ENCODE peak calls at places on chromosomes 11 and 22, in six cellular contexts. One of them, this sample, is unnamed.

GRCh38 chr11:100970273-100971164 is 159.1 kb downstream of the PGR start:
- DNase-seq in fibroblast of lung: peak; percentile 11
- DNase-seq in colonic mucosa: no peak
- DNase-seq in tibial artery: no peak
- DNase-seq in epithelial cell of esophagus: no peak
- DNase-seq in AG04449: no peak
- DNase-seq in this sample: no peak

GRCh38 chr22:20993304-20994127 is 8.4 kb downstream of the THAP7 start:
- DNase-seq in colonic mucosa: no peak
- DNase-seq in tibial artery: no peak
- DNase-seq in AG04449: no peak
- DNase-seq in epithelial cell of esophagus: no peak
- DNase-seq in fibroblast of lung: no peak
- DNase-seq in this sample: no peak

GRCh38 chr11:118870396-118871343 is 13.0 kb upstream of the CXCR5 start:
- DNase-seq in AG04449: no peak
- DNase-seq in epithelial cell of esophagus: no peak
- DNase-seq in tibial artery: peak; percentile 71
- DNase-seq in colonic mucosa: peak; percentile 30
- DNase-seq in fibroblast of lung: peak; percentile 50
- DNase-seq in this sample: no peak

GRCh38 chr11:7019500-7020182 is 505 bp downstream of the ZNF214 start:
- DNase-seq in epithelial cell of esophagus: no peak
- DNase-seq in fibroblast of lung: no peak
- DNase-seq in AG04449: no peak
- DNase-seq in tibial artery: peak; percentile 21
- DNase-seq in colonic mucosa: peak; percentile 24
- DNase-seq in this sample: peak; percentile 1

GRCh38 chr22:48891688-48892380 is 935.8 kb downstream of the BRD1 start:
- DNase-seq in epithelial cell of esophagus: no peak
- DNase-seq in tibial artery: no peak
- DNase-seq in colonic mucosa: no peak
- DNase-seq in AG04449: no peak
- DNase-seq in fibroblast of lung: no peak
- DNase-seq in this sample: no peak

GRCh38 chr11:23540101-23540561 is 679.9 kb upstream of the CCDC179 start:
- DNase-seq in tibial artery: no peak
- DNase-seq in fibroblast of lung: peak; percentile 53
- DNase-seq in colonic mucosa: peak; percentile 30
- DNase-seq in AG04449: peak; percentile 50
- DNase-seq in epithelial cell of esophagus: peak; percentile 46
- DNase-seq in this sample: peak; percentile 31

GRCh38 chr11:66361502-66361941 is 10.0 kb downstream of the SLC29A2 start:
- DNase-seq in epithelial cell of esophagus: no peak
- DNase-seq in tibial artery: no peak
- DNase-seq in fibroblast of lung: no peak
- DNase-seq in colonic mucosa: no peak
- DNase-seq in AG04449: no peak
- DNase-seq in this sample: no peak

GRCh38 chr22:38353701-38354100 is 36.5 kb upstream of the CSNK1E start:
- DNase-seq in tibial artery: no peak
- DNase-seq in epithelial cell of esophagus: no peak
- DNase-seq in colonic mucosa: no peak
- DNase-seq in AG04449: no peak
- DNase-seq in fibroblast of lung: no peak
- DNase-seq in this sample: no peak

GRCh38 chr22:43848366-43849171 is 13.7 kb downstream of the SULT4A1 start:
- DNase-seq in tibial artery: no peak
- DNase-seq in colonic mucosa: no peak
- DNase-seq in fibroblast of lung: peak; percentile 71
- DNase-seq in epithelial cell of esophagus: peak; percentile 11
- DNase-seq in AG04449: no peak
- DNase-seq in this sample: no peak

GRCh38 chr22:18066181-18066859 is 11.5 kb upstream of the PEX26 start:
- DNase-seq in fibroblast of lung: no peak
- DNase-seq in AG04449: no peak
- DNase-seq in epithelial cell of esophagus: no peak
- DNase-seq in colonic mucosa: no peak
- DNase-seq in tibial artery: no peak
- DNase-seq in this sample: no peak

GRCh38 chr11:24709928-24710565 is 213.2 kb downstream of the LUZP2 start:
- DNase-seq in AG04449: no peak
- DNase-seq in fibroblast of lung: no peak
- DNase-seq in colonic mucosa: no peak
- DNase-seq in tibial artery: no peak
- DNase-seq in epithelial cell of esophagus: no peak
- DNase-seq in this sample: no peak

GRCh38 chr22:26534166-26534855 is 22.0 kb upstream of the TFIP11 start:
- DNase-seq in AG04449: no peak
- DNase-seq in epithelial cell of esophagus: peak; percentile 84
- DNase-seq in tibial artery: no peak
- DNase-seq in colonic mucosa: no peak
- DNase-seq in fibroblast of lung: no peak
- DNase-seq in this sample: no peak

GRCh38 chr11:118415739-118416068 is 14.3 kb downstream of the ATP5MG start:
- DNase-seq in colonic mucosa: peak; percentile 53
- DNase-seq in epithelial cell of esophagus: peak; percentile 87
- DNase-seq in AG04449: peak; percentile 87
- DNase-seq in fibroblast of lung: peak; percentile 94
- DNase-seq in tibial artery: peak; percentile 30
- DNase-seq in this sample: peak; percentile 66

GRCh38 chr11:86748296-86748695 is 52.0 kb upstream of the PRSS23 start:
- DNase-seq in colonic mucosa: no peak
- DNase-seq in tibial artery: no peak
- DNase-seq in epithelial cell of esophagus: no peak
- DNase-seq in fibroblast of lung: no peak
- DNase-seq in AG04449: peak; percentile 93
- DNase-seq in this sample: no peak

DNA sequence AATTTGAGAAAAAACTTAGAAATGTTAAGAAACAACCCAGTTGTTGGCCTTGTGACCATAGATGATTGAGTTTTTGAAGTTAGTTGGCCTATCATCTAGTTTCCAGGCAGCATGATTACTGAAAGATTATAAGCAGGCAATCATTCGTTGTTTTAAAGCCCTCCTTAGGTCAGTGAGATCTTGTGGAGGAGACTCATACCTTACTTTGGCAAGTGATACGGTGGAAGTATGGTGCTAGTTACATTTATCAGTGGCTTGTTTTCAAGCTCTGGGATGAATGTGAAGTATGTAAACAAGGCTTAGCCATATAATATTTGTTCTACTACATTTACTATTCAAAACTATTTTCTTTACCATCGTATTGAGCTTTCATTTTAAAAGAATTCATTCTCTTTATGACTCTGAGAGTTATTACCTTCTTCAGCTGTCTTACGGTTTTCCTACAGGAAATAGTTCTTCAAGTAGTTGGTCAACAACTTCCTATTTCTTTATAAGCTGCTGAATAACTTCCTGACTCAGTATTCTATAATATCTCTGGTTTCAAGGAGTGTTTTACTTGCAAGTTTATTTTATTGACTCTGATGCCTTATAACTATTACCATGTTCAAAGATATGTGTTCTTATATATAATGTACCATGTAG is 7.3 kb downstream of the YAP1 start:
- DNase-seq in tibial artery: no peak
- DNase-seq in AG04449: no peak
- DNase-seq in fibroblast of lung: no peak
- DNase-seq in colonic mucosa: no peak
- DNase-seq in epithelial cell of esophagus: no peak
- DNase-seq in this sample: no peak
- H3K4me3 ChIP-seq in tibial artery: no peak overlapping the region
- H3K4me3 ChIP-seq in AG04449: no peak overlapping the region
- H3K4me3 ChIP-seq in fibroblast of lung: peak overlapping the region; percentile 20
- H3K4me3 ChIP-seq in colonic mucosa: no peak overlapping the region
- H3K4me3 ChIP-seq in epithelial cell of esophagus: no peak overlapping the region
- H3K4me3 ChIP-seq in this sample: no peak overlapping the region

DNA sequence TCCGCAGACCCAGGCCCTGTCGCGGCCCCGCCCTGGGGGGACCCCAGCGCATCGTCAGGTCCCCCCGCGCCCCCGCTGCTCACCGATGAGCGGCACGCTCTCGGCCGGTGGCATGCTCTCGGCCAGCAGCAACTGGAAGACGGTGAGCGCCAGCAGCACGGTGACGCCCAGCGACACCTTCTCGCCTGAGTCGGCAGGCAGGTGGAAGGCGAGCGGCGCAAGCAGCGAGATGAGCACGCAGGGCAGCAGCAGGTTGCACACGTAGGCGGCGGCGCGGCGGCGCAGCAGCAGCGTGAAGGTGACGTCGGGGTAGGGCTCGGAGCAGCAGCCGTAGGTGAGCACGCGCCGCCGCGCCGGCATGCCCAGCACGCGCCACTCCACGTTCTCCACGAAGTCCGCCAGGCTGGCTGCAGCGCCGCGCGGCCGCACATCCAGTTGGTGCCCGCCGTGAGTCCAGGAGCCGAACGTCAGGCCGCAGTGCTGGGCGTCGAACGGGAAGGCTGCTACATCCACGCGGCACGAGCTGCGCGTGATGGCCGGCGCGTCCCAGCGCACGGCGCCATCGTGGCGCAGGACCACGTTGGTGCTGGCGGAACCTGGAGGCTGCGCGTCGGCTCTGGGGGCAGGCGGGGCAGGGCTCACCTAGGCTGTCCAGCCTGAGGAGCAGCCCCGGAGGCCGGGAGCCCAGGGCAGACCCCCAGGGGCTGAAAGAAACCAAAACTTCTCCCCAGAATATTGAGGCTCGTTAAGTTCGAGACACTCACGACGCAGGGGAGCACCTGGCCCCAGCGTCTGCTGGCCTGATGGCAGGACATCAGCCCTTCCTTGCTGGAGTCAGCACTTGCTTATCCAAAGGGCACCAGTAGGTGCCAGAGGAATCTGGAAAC is 3.8 kb downstream of the CHRNA10 start:
- DNase-seq in fibroblast of lung: no peak
- DNase-seq in colonic mucosa: no peak
- DNase-seq in epithelial cell of esophagus: no peak
- DNase-seq in tibial artery: no peak
- DNase-seq in AG04449: no peak
- DNase-seq in this sample: no peak
- TF ChIP-seq CTCF in fibroblast of lung: no peak
- TF ChIP-seq CTCF in colonic mucosa: no peak
- TF ChIP-seq CTCF in epithelial cell of esophagus: no peak
- TF ChIP-seq CTCF in tibial artery: no peak
- TF ChIP-seq CTCF in AG04449: no peak
- TF ChIP-seq CTCF in this sample: no peak

GRCh38 chr11:61172888-61173287 is 11.7 kb upstream of the VPS37C start:
- DNase-seq in AG04449: no peak
- DNase-seq in tibial artery: no peak
- DNase-seq in fibroblast of lung: no peak
- DNase-seq in epithelial cell of esophagus: no peak
- DNase-seq in colonic mucosa: no peak
- DNase-seq in this sample: no peak

GRCh38 chr11:61173456-61173855 is 12.2 kb upstream of the VPS37C start:
- DNase-seq in tibial artery: no peak
- DNase-seq in epithelial cell of esophagus: peak; percentile 8
- DNase-seq in colonic mucosa: no peak
- DNase-seq in AG04449: no peak
- DNase-seq in fibroblast of lung: no peak
- DNase-seq in this sample: no peak

GRCh38 chr11:61170566-61170965 is 9.3 kb upstream of the VPS37C start:
- DNase-seq in AG04449: no peak
- DNase-seq in fibroblast of lung: no peak
- DNase-seq in colonic mucosa: no peak
- DNase-seq in epithelial cell of esophagus: no peak
- DNase-seq in tibial artery: no peak
- DNase-seq in this sample: no peak

GRCh38 chr11:61172353-61172752 is 11.1 kb upstream of the VPS37C start:
- DNase-seq in tibial artery: no peak
- DNase-seq in epithelial cell of esophagus: no peak
- DNase-seq in fibroblast of lung: no peak
- DNase-seq in AG04449: no peak
- DNase-seq in colonic mucosa: no peak
- DNase-seq in this sample: no peak

DNA sequence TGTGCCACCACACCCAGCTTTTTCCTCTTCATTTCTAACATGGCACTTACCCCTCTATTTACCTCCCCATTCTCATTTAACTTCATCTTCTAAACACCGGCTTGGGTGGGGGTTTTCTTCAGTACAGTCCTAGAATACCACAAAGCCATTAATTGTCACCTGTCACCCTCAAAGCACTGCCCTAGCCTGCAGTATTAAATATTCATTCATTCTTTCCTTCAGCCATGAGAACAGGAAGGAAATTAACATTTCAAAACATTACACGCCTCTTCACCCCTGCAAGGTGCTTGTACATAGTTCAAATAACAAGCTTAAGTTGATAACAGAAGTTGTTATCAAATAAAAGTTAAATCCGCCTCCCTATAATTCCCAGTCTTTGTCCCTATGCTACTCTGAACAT is 10.7 kb upstream of the VPS37C start:
- DNase-seq in AG04449: no peak
- DNase-seq in fibroblast of lung: no peak
- DNase-seq in tibial artery: no peak
- DNase-seq in epithelial cell of esophagus: no peak
- DNase-seq in colonic mucosa: no peak
- DNase-seq in this sample: no peak
- H3K4me3 ChIP-seq in AG04449: no peak overlapping the region
- H3K4me3 ChIP-seq in fibroblast of lung: no peak overlapping the region
- H3K4me3 ChIP-seq in tibial artery: no peak overlapping the region
- H3K4me3 ChIP-seq in epithelial cell of esophagus: no peak overlapping the region
- H3K4me3 ChIP-seq in colonic mucosa: no peak overlapping the region
- H3K4me3 ChIP-seq in this sample: no peak overlapping the region

DNA sequence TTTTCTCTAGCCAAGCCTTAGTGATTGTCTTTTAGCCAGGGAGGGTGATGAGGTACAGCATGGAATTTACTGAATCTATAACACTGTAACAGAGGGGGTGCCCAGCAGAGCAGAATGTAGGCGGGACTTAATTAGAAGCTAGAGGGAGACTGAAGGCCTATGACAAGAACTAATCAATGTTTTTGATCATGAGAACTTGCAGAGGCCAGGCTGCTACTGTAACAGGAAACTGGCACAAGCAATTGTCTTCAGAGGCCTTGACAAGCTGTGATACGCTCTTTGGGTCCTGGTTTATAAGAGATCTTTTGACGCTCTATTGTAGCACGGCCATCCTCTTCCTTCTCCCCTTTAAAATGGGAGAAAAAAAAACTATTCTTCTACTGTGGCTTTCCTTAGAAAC is 1297.3 kb downstream of the JRKL start:
- DNase-seq in fibroblast of lung: no peak
- DNase-seq in epithelial cell of esophagus: no peak
- DNase-seq in colonic mucosa: no peak
- DNase-seq in AG04449: no peak
- DNase-seq in tibial artery: no peak
- DNase-seq in this sample: no peak
- TF ChIP-seq CTCF in fibroblast of lung: no peak
- TF ChIP-seq CTCF in epithelial cell of esophagus: no peak
- TF ChIP-seq CTCF in colonic mucosa: no peak
- TF ChIP-seq CTCF in AG04449: no peak
- TF ChIP-seq CTCF in tibial artery: no peak
- TF ChIP-seq CTCF in this sample: no peak

This sample was measured in astrocyte of the cerebellum.